ENCODE peak calls at places on chromosomes 5 and 9, in four cellular contexts. B is A549, K is astrocyte of the cerebellum, N is cardiac fibroblast. F is an unnamed sample.

GRCh38 chr5:145975361-145976066 is 39.1 kb downstream of the SH3RF2 start:
- DNase-seq in B (no peak), K (peak; percentile 82), N (peak; percentile 79), F (peak; percentile 70)

GRCh38 chr9:8186553-8186952 is 387.0 kb upstream of the DMAC1 start:
- DNase-seq in B (no peak), K (no peak), N (no peak), F (no peak)

GRCh38 chr5:168706655-168707069 is 127.5 kb upstream of the PANK3 start:
- DNase-seq in B (peak; percentile 36), K (peak; percentile 6), N (peak; percentile 51), F (no peak)

GRCh38 chr5:56112526-56113121 is 117.9 kb upstream of the IL6ST start:
- DNase-seq in B (peak; percentile 59), K (no peak), N (peak; percentile 57), F (no peak)

GRCh38 chr9:72255546-72255925 is 106.3 kb downstream of the GDA start:
- DNase-seq in B (no peak), K (no peak), N (no peak), F (no peak)

GRCh38 chr9:715310-715709 is 126.2 kb upstream of the DMRT1 start:
- DNase-seq in B (no peak), K (no peak), N (no peak), F (no peak)

GRCh38 chr5:127029513-127030258 is 672 bp downstream of the MARCHF3 start:
- DNase-seq in B (peak; percentile 72), K (peak; percentile 32), N (peak; percentile 72), F (peak; percentile 74)

GRCh38 chr9:90508940-90509339 is 133.7 kb downstream of the DIRAS2 start:
- DNase-seq in B (no peak), K (no peak), N (no peak), F (no peak)

GRCh38 chr5:132433141-132433540 is 57.4 kb downstream of the IRF1 start:
- DNase-seq in B (no peak), K (no peak), N (no peak), F (no peak)

GRCh38 chr9:77433675-77434445 is 214.3 kb downstream of the GNA14 start:
- DNase-seq in B (peak; percentile 85), K (no peak), N (peak; percentile 85), F (peak; percentile 60)

GRCh38 chr5:68305223-68305865 is 89.8 kb downstream of the PIK3R1 start:
- DNase-seq in B (no peak), K (no peak), N (no peak), F (no peak)

GRCh38 chr5:149429839-149430721 is 51.0 kb upstream of the IL17B start:
- DNase-seq in B (no peak), K (no peak), N (peak; percentile 78), F (peak; percentile 93)

GRCh38 chr9:88653926-88654325 is 118.9 kb downstream of the NXNL2 start:
- DNase-seq in B (no peak), K (peak; percentile 47), N (peak; percentile 42), F (no peak)

GRCh38 chr5:96043471-96043870 is 81.8 kb upstream of the ELL2 start:
- DNase-seq in B (no peak), K (no peak), N (no peak), F (no peak)

GRCh38 chr9:123696476-123696875 is 233.4 kb downstream of the DENND1A start:
- DNase-seq in B (no peak), K (no peak), N (no peak), F (no peak)

DNA sequence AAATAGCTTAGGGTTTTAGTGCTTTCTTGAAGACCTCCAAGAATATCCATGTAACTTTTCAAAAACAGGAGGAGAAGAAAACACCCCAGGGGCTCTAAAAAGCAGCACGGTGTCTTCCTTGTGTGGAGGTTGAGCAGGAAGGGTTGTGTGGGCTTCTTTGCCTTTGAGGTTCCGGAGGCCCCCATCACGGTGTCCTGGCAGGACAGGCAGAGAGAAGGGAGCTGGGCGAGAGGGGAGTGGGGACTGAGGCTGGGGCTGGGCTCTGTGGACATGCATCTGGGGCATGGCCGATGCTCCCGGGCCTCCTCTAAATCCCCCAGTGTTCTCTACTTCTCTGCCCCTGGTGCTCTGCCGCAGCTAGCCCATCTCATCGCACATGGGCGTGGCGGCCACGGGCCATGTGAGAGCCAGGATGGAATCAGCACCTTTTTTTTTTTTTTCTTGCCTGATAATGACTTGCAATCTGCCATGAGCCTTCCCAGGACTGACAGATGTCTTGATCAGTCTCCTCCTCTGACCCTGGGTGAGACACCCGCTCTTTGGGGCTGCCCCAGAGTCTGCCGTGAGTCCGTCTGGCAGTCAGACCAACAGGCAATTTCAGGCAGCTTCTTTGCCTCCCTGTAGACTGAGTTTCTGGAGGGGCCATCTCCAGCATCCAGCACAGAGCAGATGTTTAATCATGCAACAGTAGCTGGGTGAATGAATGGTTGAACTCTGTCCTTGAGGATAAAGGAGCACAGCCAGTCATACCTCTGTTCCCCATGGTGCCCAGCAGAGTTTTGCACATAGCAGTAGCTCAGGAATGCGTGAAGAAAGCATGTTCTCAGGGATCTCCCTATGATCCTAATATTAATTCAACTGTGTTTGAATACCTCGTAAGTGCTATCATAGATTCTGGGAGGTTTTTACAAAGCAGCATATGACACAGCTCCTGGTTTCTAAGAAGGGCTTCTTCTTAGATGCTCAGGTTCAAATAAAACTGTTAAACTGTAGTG is 12.1 kb downstream of the CXCL14 start:
- DNase-seq in B (no peak), K (no peak), N (no peak), F (no peak)
- TF ChIP-seq CTCF in B (no peak), K (no peak), N (no peak), F (no peak)

DNA sequence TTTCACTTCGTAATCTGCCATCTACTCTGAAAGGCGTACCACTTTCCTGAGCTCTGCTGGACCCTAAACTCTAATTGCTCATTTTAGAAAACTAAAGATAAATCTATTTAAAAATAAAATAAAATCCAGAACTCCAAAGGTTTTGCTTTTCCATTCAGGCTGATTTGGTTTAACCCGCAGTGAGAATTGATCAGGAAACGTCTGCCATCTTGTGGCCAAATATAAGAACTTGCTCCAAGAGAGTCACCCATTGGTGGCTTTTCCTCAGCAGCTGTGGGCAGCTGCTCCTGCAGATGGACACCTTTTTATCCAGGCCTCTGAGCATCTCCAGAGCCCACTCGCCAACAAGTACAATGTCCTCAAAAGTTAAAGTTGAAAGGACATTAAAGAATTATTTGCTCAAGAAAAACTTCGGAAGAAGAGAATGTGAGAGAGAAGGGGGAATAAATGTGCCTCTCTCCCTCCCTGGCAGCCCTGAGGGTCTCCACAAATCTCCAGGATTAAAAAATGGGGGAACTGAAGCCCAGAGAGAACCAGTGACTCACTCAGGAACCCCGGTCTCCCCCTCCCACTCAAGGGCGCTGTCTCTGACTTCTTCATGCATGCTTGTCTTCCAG is 4.1 kb downstream of the SAXO1 start:
- DNase-seq in B (peak; percentile 83), K (peak; percentile 59), N (peak; percentile 82), F (no peak)
- TF ChIP-seq CTCF in B (peak; percentile 79), K (peak; percentile 72), N (peak; percentile 59), F (peak; percentile 75)

DNA sequence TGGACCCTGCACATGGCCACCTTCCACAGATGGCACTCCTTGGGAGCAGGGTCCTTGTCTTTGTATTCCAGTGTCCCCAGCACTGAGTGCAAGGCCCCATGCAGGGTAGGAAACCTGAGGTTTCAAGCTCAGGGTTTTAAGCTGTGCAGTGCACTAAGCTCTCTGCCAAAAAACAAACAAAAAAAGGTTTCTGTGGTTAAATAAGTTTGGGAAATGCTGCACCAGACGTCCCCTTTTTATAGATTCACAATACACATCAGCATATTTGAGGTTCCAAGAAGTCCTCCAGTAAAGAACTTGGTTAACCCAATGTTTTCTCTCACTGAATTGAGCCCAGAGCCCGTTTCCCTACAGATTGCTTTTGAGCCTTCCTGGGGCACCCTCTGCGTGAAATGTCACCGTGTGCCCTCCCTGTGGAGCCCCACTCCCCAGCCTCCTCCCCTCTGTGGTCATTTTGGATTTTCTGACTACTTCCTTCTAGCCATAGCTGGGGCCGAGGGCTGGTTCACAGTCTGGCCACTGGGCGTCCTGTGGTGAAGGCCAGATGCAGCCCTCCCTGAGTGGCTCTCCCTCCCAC is 17.1 kb downstream of the DELE1 start:
- DNase-seq in B (peak; percentile 23), K (peak; percentile 87), N (peak; percentile 24), F (peak; percentile 38)
- TF ChIP-seq CTCF in B (no peak), K (peak; percentile 29), N (no peak), F (no peak)

DNA sequence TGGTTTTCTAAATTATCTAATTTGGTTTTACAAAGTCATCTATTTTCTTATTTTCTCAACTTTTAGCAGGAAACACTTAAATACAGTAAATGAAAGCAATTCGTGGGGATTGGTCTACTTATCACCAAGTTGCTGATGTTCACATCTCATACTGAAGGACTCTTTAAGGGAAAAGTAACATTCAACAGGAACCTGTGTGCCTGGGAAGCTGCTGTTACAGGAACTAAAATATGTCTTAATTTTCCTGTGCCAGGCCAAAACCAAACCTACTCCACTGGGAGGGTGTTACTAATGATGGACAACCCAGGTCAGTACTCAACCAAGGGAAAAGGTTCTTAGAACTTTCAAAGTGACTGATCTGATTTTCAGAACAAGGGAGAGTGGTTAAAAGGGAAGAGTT is 5.3 kb downstream of the ISCA1 start:
- DNase-seq in B (no peak), K (no peak), N (no peak), F (no peak)
- TF ChIP-seq CTCF in B (no peak), K (no peak), N (no peak), F (no peak)

GRCh38 chr5:32074401-32074800 is 99.7 kb downstream of the GOLPH3 start:
- DNase-seq in B (no peak), K (no peak), N (no peak), F (no peak)
- TF ChIP-seq CTCF in B (no peak), K (no peak), N (no peak), F (no peak)

DNA sequence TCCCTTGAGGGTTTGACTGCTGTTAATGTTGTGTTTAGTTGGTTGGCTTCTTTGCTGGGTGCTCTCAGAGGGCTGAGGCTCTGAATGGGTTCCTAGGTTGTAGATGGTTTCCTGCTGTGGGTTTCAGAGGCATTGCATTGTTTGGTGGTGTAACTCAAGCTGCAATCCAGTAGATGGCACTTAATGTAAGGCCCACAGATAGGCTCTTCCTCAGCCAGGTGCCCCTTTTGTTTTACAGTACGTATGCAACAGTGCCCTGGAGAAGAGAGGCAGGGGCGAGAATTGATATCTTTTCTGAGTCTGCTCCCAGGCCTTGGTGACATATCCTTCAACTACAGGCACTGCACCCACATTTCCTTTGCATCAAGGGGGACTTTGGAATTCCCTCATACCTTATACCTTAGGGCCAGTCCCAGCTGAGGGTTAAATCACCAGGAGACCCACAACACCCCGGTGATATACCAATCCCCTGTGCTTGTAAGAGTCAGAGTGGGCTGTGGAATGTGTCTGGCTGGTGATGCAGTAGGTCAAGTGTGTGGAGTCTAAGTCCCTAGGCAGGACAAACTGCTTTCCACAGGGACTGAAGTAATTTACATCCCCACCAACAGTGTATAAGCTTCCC is 7.0 kb upstream of the UGT3A2 start:
- DNase-seq in B (no peak), K (no peak), N (peak; percentile 14), F (no peak)
- TF ChIP-seq CTCF in B (no peak), K (no peak), N (peak; percentile 5), F (no peak)

GRCh38 chr5:91383027-91383955 is at the start of gene ARRDC3:
- DNase-seq in B (peak; percentile 95), K (peak; percentile 89), N (peak; percentile 98), F (peak; percentile 96)
- TF ChIP-seq CTCF in B (no peak), K (no peak), N (no peak), F (peak; percentile 13)

F was measured in tibial artery.